ENCODE peak calls at places on chromosomes 4 and X, in ten cellular contexts. H, U, B, K, V, I, A, R, Q and L are unnamed samples.

GRCh38 chr4:162163892-162164759 is at the start of gene FSTL5:
- DNase-seq in H (no peak), U (peak; percentile 9), B (peak; percentile 66), K (peak; percentile 45), V (peak; percentile 32), I (peak; percentile 2), A (peak; percentile 38), R (peak; percentile 27), Q (no peak), L (no peak)

GRCh38 chrX:18994713-18995112 is 10.8 kb upstream of the PHKA2 start:
- DNase-seq in H (no peak), U (no peak), B (no peak), K (no peak), V (no peak), I (peak; percentile 90), A (no peak), R (peak; percentile 86), Q (no peak), L (no peak)

GRCh38 chrX:38970845-38971244 is 169.6 kb downstream of the MID1IP1 start:
- DNase-seq in H (no peak), U (no peak), B (no peak), K (no peak), V (no peak), I (no peak), A (no peak), R (no peak), Q (no peak), L (no peak)

GRCh38 chr4:84648185-84648584 is 65.3 kb downstream of the CDS1 start:
- DNase-seq in H (no peak), U (no peak), B (no peak), K (no peak), V (no peak), I (no peak), A (no peak), R (no peak), Q (no peak), L (no peak)

GRCh38 chr4:180664766-180665368 is 1578.3 kb upstream of the TENM3 start:
- DNase-seq in H (no peak), U (peak; percentile 28), B (no peak), K (peak; percentile 35), V (peak; percentile 45), I (peak; percentile 90), A (peak; percentile 62), R (peak; percentile 78), Q (no peak), L (peak; percentile 11)

GRCh38 chr4:79823148-79823763 is 249.8 kb downstream of the ANTXR2 start:
- DNase-seq in H (no peak), U (no peak), B (no peak), K (no peak), V (no peak), I (peak; percentile 58), A (no peak), R (peak; percentile 46), Q (no peak), L (no peak)

GRCh38 chrX:101677028-101677427 is 17.4 kb upstream of the ARMCX2 start:
- DNase-seq in H (no peak), U (no peak), B (no peak), K (no peak), V (no peak), I (no peak), A (no peak), R (no peak), Q (no peak), L (no peak)

GRCh38 chr4:37590016-37590415 is 96.2 kb downstream of the RELL1 start:
- DNase-seq in H (no peak), U (no peak), B (no peak), K (no peak), V (no peak), I (no peak), A (no peak), R (no peak), Q (no peak), L (no peak)

GRCh38 chrX:16700734-16701133 is 11.7 kb downstream of the CTPS2 start:
- DNase-seq in H (no peak), U (no peak), B (no peak), K (no peak), V (no peak), I (no peak), A (no peak), R (peak; percentile 2), Q (no peak), L (no peak)
- H3K27ac ChIP-seq in H (no peak overlapping the region), U (no peak overlapping the region), B (no peak overlapping the region), K (no peak overlapping the region), V (no peak overlapping the region), I (no peak overlapping the region), A (no peak overlapping the region), R (no peak overlapping the region), Q (no peak overlapping the region), L (no peak overlapping the region)

GRCh38 chr4:40269133-40269532 is 66.0 kb upstream of the CHRNA9 start:
- DNase-seq in H (no peak), U (no peak), B (no peak), K (no peak), V (no peak), I (no peak), A (no peak), R (no peak), Q (no peak), L (no peak)

GRCh38 chr4:40264995-40265909 is 68.4 kb downstream of the RHOH start:
- DNase-seq in H (no peak), U (peak; percentile 8), B (peak; percentile 82), K (peak; percentile 40), V (peak; percentile 43), I (no peak), A (no peak), R (no peak), Q (no peak), L (peak; percentile 42)

GRCh38 chr4:40262861-40263260 is 66.0 kb downstream of the RHOH start:
- DNase-seq in H (no peak), U (no peak), B (no peak), K (no peak), V (no peak), I (no peak), A (no peak), R (no peak), Q (no peak), L (no peak)

GRCh38 chr4:40264497-40264896 is 67.7 kb downstream of the RHOH start:
- DNase-seq in H (no peak), U (no peak), B (no peak), K (no peak), V (no peak), I (peak; percentile 69), A (no peak), R (peak; percentile 73), Q (no peak), L (no peak)

DNA sequence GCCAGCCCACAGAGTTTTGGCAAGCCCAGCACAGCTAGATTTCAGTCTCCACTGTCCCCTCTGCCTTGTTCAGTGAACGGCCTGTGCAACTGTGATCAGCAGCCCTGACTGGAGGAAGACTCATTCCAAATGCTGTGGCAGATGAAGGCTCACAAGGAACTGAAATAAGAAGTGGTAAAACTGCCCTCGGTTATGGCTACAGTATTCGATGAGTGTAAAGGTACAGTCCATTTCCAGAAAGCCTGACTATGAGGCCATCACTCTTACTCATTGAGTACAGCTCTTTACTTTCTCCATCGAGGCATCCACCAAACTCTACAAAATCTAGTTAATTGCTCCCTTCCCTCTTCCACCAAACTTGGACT is 69.1 kb downstream of the RHOH start:
- DNase-seq in H (no peak), U (no peak), B (no peak), K (no peak), V (no peak), I (no peak), A (no peak), R (no peak), Q (no peak), L (no peak)
- H3K27me3 ChIP-seq in H (no peaks in the 10 kb centered on the region), U (no peaks in the 10 kb centered on the region), B (no peaks in the 10 kb centered on the region), K (no peaks in the 10 kb centered on the region), V (no peaks in the 10 kb centered on the region), I (peaks cover 7% of the 10 kb centered on the region), A (no peaks in the 10 kb centered on the region), R (peaks cover 3% of the 10 kb centered on the region), Q (no peaks in the 10 kb centered on the region), L (no peaks in the 10 kb centered on the region)

GRCh38 chr4:163611784-163612445 is 117.4 kb downstream of the TMA16 start:
- DNase-seq in H (no peak), U (no peak), B (no peak), K (no peak), V (no peak), I (no peak), A (no peak), R (no peak), Q (no peak), L (no peak)

GRCh38 chr4:163614866-163615265 is 120.4 kb downstream of the TMA16 start:
- DNase-seq in H (no peak), U (no peak), B (no peak), K (no peak), V (no peak), I (no peak), A (no peak), R (no peak), Q (no peak), L (no peak)

GRCh38 chr4:163611172-163611571 is 116.7 kb downstream of the TMA16 start:
- DNase-seq in H (no peak), U (no peak), B (no peak), K (no peak), V (no peak), I (no peak), A (no peak), R (no peak), Q (no peak), L (no peak)

GRCh38 chr4:163613375-163613774 is 118.9 kb downstream of the TMA16 start:
- DNase-seq in H (no peak), U (no peak), B (no peak), K (no peak), V (no peak), I (no peak), A (no peak), R (no peak), Q (no peak), L (no peak)

DNA sequence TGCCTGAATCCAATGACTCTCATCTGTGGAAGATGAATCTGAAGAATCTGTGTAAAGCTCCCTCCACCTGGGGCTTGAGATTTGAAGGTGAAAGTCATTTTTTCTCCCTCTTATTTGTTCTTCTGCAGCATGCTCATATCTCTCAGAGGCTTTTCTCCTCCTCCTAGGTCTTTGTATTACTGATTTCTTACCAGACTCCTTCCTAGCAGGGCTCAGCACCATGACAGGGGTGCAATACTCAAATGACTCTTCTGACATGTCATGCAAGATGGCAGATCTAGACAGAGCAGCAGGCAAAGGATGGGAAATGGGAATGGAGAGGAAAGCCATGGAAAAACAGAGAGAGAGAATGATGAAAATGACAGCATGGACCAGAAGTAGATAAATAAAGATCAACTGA is 118.3 kb downstream of the TMA16 start:
- DNase-seq in H (no peak), U (no peak), B (no peak), K (no peak), V (no peak), I (no peak), A (no peak), R (no peak), Q (no peak), L (no peak)
- H3K27ac ChIP-seq in H (peak overlapping the region; percentile 31), U (no peak overlapping the region), B (peak overlapping the region; percentile 70), K (peak overlapping the region; percentile 64), V (no peak overlapping the region), I (no peak overlapping the region), A (peak overlapping the region; percentile 71), R (no peak overlapping the region), Q (peak overlapping the region; percentile 13), L (no peak overlapping the region)

DNA sequence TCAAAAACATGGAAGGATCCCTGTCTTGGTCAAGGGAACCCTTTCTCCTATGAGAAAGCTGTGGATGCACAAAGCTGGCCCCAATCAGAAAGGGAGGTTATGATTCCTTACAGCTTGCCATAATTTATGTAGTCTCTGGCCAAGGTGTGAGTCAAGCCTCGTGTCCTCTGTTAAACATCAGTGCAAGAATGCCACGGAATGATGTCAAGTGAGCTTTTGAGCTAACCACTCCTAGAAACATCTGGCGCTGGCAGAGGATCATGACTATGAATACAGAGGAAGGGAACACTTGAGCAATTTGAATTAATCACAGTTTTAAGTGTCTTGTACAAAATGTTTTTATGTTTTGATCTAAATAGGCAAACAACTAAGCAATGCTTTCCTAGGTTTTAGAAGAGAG is 51.5 kb upstream of the RAP2C start:
- DNase-seq in H (peak; percentile 79), U (peak; percentile 26), B (no peak), K (no peak), V (no peak), I (peak; percentile 81), A (peak; percentile 57), R (peak; percentile 94), Q (peak; percentile 0), L (no peak)
- H3K27me3 ChIP-seq in H (no peaks in the 10 kb centered on the region), U (no peaks in the 10 kb centered on the region), B (no peaks in the 10 kb centered on the region), K (no peaks in the 10 kb centered on the region), V (no peaks in the 10 kb centered on the region), I (peaks cover 1% of the 10 kb centered on the region), A (no peaks in the 10 kb centered on the region), R (no peaks in the 10 kb centered on the region), Q (no peaks in the 10 kb centered on the region), L (no peaks in the 10 kb centered on the region)